ENCODE peak calls at places on chromosomes 1 and 21, in ten cellular contexts. U is mucosa of gallbladder; V is kidney tubule cell; R is caudate nucleus; P is CD4-positive, alpha-beta T cell; O is anterior cingulate cortex; W is GM12865; N is activated T-cell treated with anti-CD3 and anti-CD28 coated beads for 4 hours; J is uterus; Y is SJSA1. C is an unnamed sample.

GRCh38 chr1:34127006-34128000 is 37.7 kb downstream of the CSMD2 start:
- DNase-seq in U (no peak), V (no peak), R (no peak), P (no peak), O (no peak), W (no peak), N (no peak), J (no peak), Y (no peak), C (no peak)

GRCh38 chr1:54584575-54584974 is 36.5 kb downstream of the ACOT11 start:
- DNase-seq in U (no peak), V (no peak), R (no peak), P (no peak), O (no peak), W (no peak), N (no peak), J (no peak), Y (no peak), C (no peak)

GRCh38 chr1:41758490-41758889 is 160.2 kb downstream of the HIVEP3 start:
- DNase-seq in U (no peak), V (no peak), R (no peak), P (no peak), O (no peak), W (no peak), N (no peak), J (no peak), Y (no peak), C (no peak)

GRCh38 chr1:177954076-177954475 is 15.8 kb downstream of the SEC16B start:
- DNase-seq in U (no peak), V (no peak), R (no peak), P (no peak), O (no peak), W (no peak), N (no peak), J (no peak), Y (no peak), C (no peak)

GRCh38 chr1:30402031-30402430 is 321.4 kb downstream of the MATN1 start:
- DNase-seq in U (no peak), V (no peak), R (no peak), P (no peak), O (no peak), W (no peak), N (no peak), J (no peak), Y (no peak), C (no peak)

GRCh38 chr1:150971583-150972416 is 2.8 kb downstream of the CERS2 start:
- DNase-seq in U (peak; percentile 63), V (peak; percentile 66), R (no peak), P (no peak), O (no peak), W (peak; percentile 17), N (no peak), J (no peak), Y (no peak), C (no peak)

GRCh38 chr1:65431111-65431705 is 10.7 kb downstream of the LEPR start:
- DNase-seq in U (no peak), V (peak; percentile 52), R (no peak), P (no peak), O (no peak), W (peak; percentile 40), N (no peak), J (no peak), Y (peak; percentile 38), C (peak; percentile 81)

GRCh38 chr21:34884346-34884929 is 164.7 kb downstream of the RUNX1 start:
- DNase-seq in U (no peak), V (peak; percentile 24), R (no peak), P (no peak), O (no peak), W (no peak), N (no peak), J (no peak), Y (peak; percentile 64), C (peak; percentile 33)

GRCh38 chr1:52633291-52633754 is 355 bp downstream of the SHISAL2A start:
- DNase-seq in U (no peak), V (no peak), R (no peak), P (peak; percentile 28), O (no peak), W (peak; percentile 37), N (peak; percentile 14), J (no peak), Y (no peak), C (peak; percentile 23)

GRCh38 chr1:38246955-38247952 is 200.7 kb upstream of the POU3F1 start:
- DNase-seq in U (peak; percentile 46), V (peak; percentile 80), R (no peak), P (no peak), O (no peak), W (no peak), N (no peak), J (no peak), Y (peak; percentile 9), C (peak; percentile 75)

GRCh38 chr1:227273557-227273956 is 44.7 kb downstream of the CDC42BPA start:
- DNase-seq in U (peak; percentile 19), V (peak; percentile 34), R (no peak), P (no peak), O (no peak), W (peak; percentile 20), N (no peak), J (no peak), Y (no peak), C (peak; percentile 55)

GRCh38 chr1:47333922-47334764 is 553 bp downstream of the CMPK1 start:
- DNase-seq in U (peak; percentile 70), V (peak; percentile 83), R (peak; percentile 34), P (peak; percentile 59), O (peak; percentile 58), W (peak; percentile 89), N (peak; percentile 57), J (peak; percentile 69), Y (peak; percentile 88), C (peak; percentile 86)

GRCh38 chr1:233168384-233168783 is 127.1 kb downstream of the PCNX2 start:
- DNase-seq in U (no peak), V (no peak), R (no peak), P (no peak), O (no peak), W (no peak), N (no peak), J (no peak), Y (no peak), C (no peak)

GRCh38 chr1:172449585-172450523 is 6.0 kb upstream of the PIGC start:
- DNase-seq in U (peak; percentile 52), V (peak; percentile 77), R (no peak), P (no peak), O (no peak), W (peak; percentile 71), N (no peak), J (peak; percentile 44), Y (peak; percentile 39), C (peak; percentile 76)

GRCh38 chr1:62307516-62308492 is 11.4 kb downstream of the KANK4 start:
- DNase-seq in U (no peak), V (no peak), R (no peak), P (no peak), O (no peak), W (no peak), N (no peak), J (no peak), Y (no peak), C (no peak)

GRCh38 chr1:39526466-39527189 is 35.2 kb downstream of the BMP8A start:
- DNase-seq in U (no peak), V (no peak), R (no peak), P (no peak), O (no peak), W (no peak), N (no peak), J (no peak), Y (no peak), C (no peak)

GRCh38 chr21:17679002-17679600 is 66.4 kb upstream of the BTG3 start:
- DNase-seq in U (peak; percentile 11), V (peak; percentile 66), R (no peak), P (no peak), O (no peak), W (peak; percentile 78), N (no peak), J (no peak), Y (peak; percentile 28), C (peak; percentile 77)

GRCh38 chr21:42478504-42478903 is 17.5 kb downstream of the RSPH1 start:
- DNase-seq in U (no peak), V (no peak), R (no peak), P (no peak), O (no peak), W (peak; percentile 86), N (no peak), J (no peak), Y (no peak), C (no peak)

GRCh38 chr1:109969430-109969829 is 15.1 kb upstream of the AHCYL1 start:
- DNase-seq in U (no peak), V (peak; percentile 45), R (no peak), P (no peak), O (no peak), W (no peak), N (no peak), J (no peak), Y (no peak), C (no peak)

GRCh38 chr1:182596934-182597333 is 7.3 kb downstream of the RGS16 start:
- DNase-seq in U (no peak), V (no peak), R (no peak), P (no peak), O (no peak), W (no peak), N (no peak), J (no peak), Y (no peak), C (no peak)

GRCh38 chr1:246147471-246148461 is 359.3 kb downstream of the SMYD3 start:
- DNase-seq in U (no peak), V (no peak), R (no peak), P (no peak), O (no peak), W (no peak), N (no peak), J (no peak), Y (no peak), C (no peak)

GRCh38 chr1:207619833-207620572 is 24.9 kb upstream of the CR1L start:
- DNase-seq in U (peak; percentile 33), V (peak; percentile 70), R (no peak), P (no peak), O (no peak), W (peak; percentile 52), N (no peak), J (no peak), Y (peak; percentile 30), C (peak; percentile 54)

GRCh38 chr1:212118167-212118871 is 82.8 kb downstream of the DTL start:
- DNase-seq in U (no peak), V (peak; percentile 68), R (no peak), P (no peak), O (no peak), W (no peak), N (no peak), J (no peak), Y (no peak), C (peak; percentile 52)

GRCh38 chr1:145751491-145752021 is 32.3 kb downstream of the CD160 start:
- DNase-seq in U (no peak), V (peak; percentile 51), R (no peak), P (no peak), O (no peak), W (no peak), N (no peak), J (no peak), Y (peak; percentile 97), C (peak; percentile 73)

GRCh38 chr21:26070822-26071425 is 99.6 kb downstream of the APP start:
- DNase-seq in U (peak; percentile 28), V (peak; percentile 47), R (no peak), P (peak; percentile 22), O (no peak), W (peak; percentile 57), N (no peak), J (peak; percentile 55), Y (peak; percentile 34), C (peak; percentile 62)

GRCh38 chr1:21828506-21829210 is 16.6 kb downstream of the LDLRAD2 start:
- DNase-seq in U (no peak), V (no peak), R (no peak), P (no peak), O (no peak), W (no peak), N (no peak), J (peak; percentile 17), Y (no peak), C (no peak)

GRCh38 chr1:51416910-51417309 is 86.5 kb upstream of the TTC39A start:
- DNase-seq in U (no peak), V (no peak), R (no peak), P (no peak), O (no peak), W (no peak), N (no peak), J (no peak), Y (no peak), C (no peak)